ENCODE peak calls at places on chromosomes 11 and 22, in ten cellular contexts. R is head of caudate nucleus; E is NCI-H748 treated with DMSO at 0.1 percent for 48 hours; A is WTC11; Y is GOT3; G is NCI-H2081; M is stimulated activated CD8-positive, alpha-beta memory T cell treated with anti-CD3 and anti-CD28 coated beads, Interleukin-2, amount 100 ng/mL, for 48 hours; J is NCI-H1092; P is H9; W is activated gamma-delta T cell. Q is an unnamed sample.

GRCh38 chr11:111730031-111730430 is 36.2 kb downstream of the PPP2R1B start:
- DNase-seq in R (no peak), E (no peak), A (no peak), Y (no peak), G (no peak), M (no peak), J (no peak), P (no peak), W (no peak), Q (no peak)

GRCh38 chr22:19941365-19942070 is at the start of the genes COMT and TXNRD2:
- DNase-seq in R (peak), E (no peak), A (peak), Y (no peak), G (peak), M (peak), J (peak), P (no peak), W (peak), Q (peak)

GRCh38 chr11:72924568-72925190 is 110.5 kb downstream of the ATG16L2 start:
- DNase-seq in R (no peak), E (peak), A (no peak), Y (no peak), G (no peak), M (no peak), J (no peak), P (no peak), W (no peak), Q (peak)

GRCh38 chr11:17428261-17428660 is 39.8 kb upstream of the KCNJ11 start:
- DNase-seq in R (no peak), E (no peak), A (no peak), Y (no peak), G (no peak), M (no peak), J (no peak), P (no peak), W (no peak), Q (no peak)

GRCh38 chr22:44305888-44306287 is 6.9 kb downstream of the SHISAL1 start:
- DNase-seq in R (no peak), E (no peak), A (no peak), Y (no peak), G (no peak), M (no peak), J (no peak), P (no peak), W (no peak), Q (no peak)

GRCh38 chr22:17159504-17159951 is 451 bp upstream of the HDHD5 start:
- DNase-seq in R (peak), E (no peak), A (no peak), Y (no peak), G (peak), M (peak), J (peak), P (no peak), W (no peak), Q (peak)

GRCh38 chr11:122666743-122667142 is 11.2 kb downstream of the UBASH3B start:
- DNase-seq in R (no peak), E (no peak), A (no peak), Y (no peak), G (no peak), M (no peak), J (no peak), P (no peak), W (no peak), Q (no peak)

GRCh38 chr11:85970593-85970992 is 98.3 kb downstream of the PICALM start:
- DNase-seq in R (no peak), E (no peak), A (no peak), Y (no peak), G (no peak), M (no peak), J (no peak), P (no peak), W (no peak), Q (no peak)

GRCh38 chr22:44671742-44672141 is 30.3 kb upstream of the PRR5 start:
- DNase-seq in R (no peak), E (no peak), A (no peak), Y (no peak), G (no peak), M (no peak), J (no peak), P (no peak), W (no peak), Q (no peak)

GRCh38 chr11:66904055-66904454 is 47.2 kb downstream of the LRFN4 start:
- DNase-seq in R (no peak), E (no peak), A (no peak), Y (no peak), G (no peak), M (no peak), J (no peak), P (no peak), W (no peak), Q (peak)

GRCh38 chr11:8033312-8033715 is 46.2 kb downstream of the EIF3F start:
- DNase-seq in R (peak), E (peak), A (peak), Y (peak), G (peak), M (peak), J (peak), P (peak), W (no peak), Q (peak)

GRCh38 chr11:17611049-17611448 is 64.0 kb downstream of the OTOG start:
- DNase-seq in R (peak), E (no peak), A (no peak), Y (no peak), G (no peak), M (no peak), J (no peak), P (no peak), W (no peak), Q (no peak)

GRCh38 chr22:48578138-48579034 is 1249.3 kb downstream of the BRD1 start:
- DNase-seq in R (peak), E (no peak), A (no peak), Y (no peak), G (no peak), M (no peak), J (no peak), P (no peak), W (no peak), Q (no peak)

GRCh38 chr11:9459573-9460321 is 1.1 kb upstream of the ZNF143 start:
- DNase-seq in R (peak), E (peak), A (no peak), Y (no peak), G (peak), M (no peak), J (no peak), P (no peak), W (no peak), Q (peak)

GRCh38 chr11:61923166-61924015 is 6.0 kb upstream of the RAB3IL1 start:
- DNase-seq in R (no peak), E (no peak), A (peak), Y (no peak), G (no peak), M (no peak), J (no peak), P (peak), W (no peak), Q (peak)

GRCh38 chr11:21723681-21724080 is 469.2 kb upstream of the ANO5 start:
- DNase-seq in R (no peak), E (peak), A (no peak), Y (no peak), G (peak), M (no peak), J (no peak), P (no peak), W (no peak), Q (no peak)

GRCh38 chr11:44244649-44245308 is 65.2 kb downstream of the ALX4 start:
- DNase-seq in R (no peak), E (no peak), A (no peak), Y (no peak), G (no peak), M (no peak), J (no peak), P (no peak), W (no peak), Q (no peak)

GRCh38 chr11:27868226-27868625 is 168.0 kb upstream of the BDNF start:
- DNase-seq in R (no peak), E (no peak), A (no peak), Y (no peak), G (no peak), M (no peak), J (no peak), P (no peak), W (no peak), Q (no peak)

GRCh38 chr11:27820249-27820648 is 120.0 kb upstream of the BDNF start:
- DNase-seq in R (no peak), E (no peak), A (no peak), Y (no peak), G (no peak), M (no peak), J (no peak), P (no peak), W (no peak), Q (no peak)

GRCh38 chr11:66339163-66339675 is 3.0 kb upstream of the RIN1 start:
- DNase-seq in R (no peak), E (no peak), A (no peak), Y (no peak), G (no peak), M (no peak), J (no peak), P (no peak), W (no peak), Q (no peak)

GRCh38 chr22:27452245-27452644 is 349.3 kb downstream of the MN1 start:
- DNase-seq in R (no peak), E (no peak), A (no peak), Y (no peak), G (no peak), M (no peak), J (no peak), P (no peak), W (no peak), Q (no peak)

GRCh38 chr11:76808996-76809395 is 25.8 kb downstream of the TSKU start:
- DNase-seq in R (no peak), E (no peak), A (no peak), Y (no peak), G (no peak), M (no peak), J (no peak), P (no peak), W (no peak), Q (no peak)

GRCh38 chr11:12359761-12360160 is 17.6 kb upstream of the PARVA start:
- DNase-seq in R (no peak), E (no peak), A (no peak), Y (no peak), G (no peak), M (no peak), J (no peak), P (no peak), W (no peak), Q (no peak)

GRCh38 chr11:60985991-60986915 is 14.8 kb downstream of the CD6 start:
- DNase-seq in R (no peak), E (no peak), A (no peak), Y (no peak), G (no peak), M (peak), J (no peak), P (no peak), W (peak), Q (peak)

GRCh38 chr22:33657670-33658069 is 262.6 kb downstream of the LARGE1 start:
- DNase-seq in R (no peak), E (no peak), A (no peak), Y (no peak), G (no peak), M (no peak), J (no peak), P (no peak), W (no peak), Q (no peak)

GRCh38 chr11:61730222-61730994 is 22.0 kb upstream of the MYRF start:
- DNase-seq in R (no peak), E (peak), A (no peak), Y (no peak), G (peak), M (no peak), J (peak), P (no peak), W (no peak), Q (peak)

GRCh38 chr11:62788991-62789390 is 1.8 kb downstream of the TMEM179B start:
- DNase-seq in R (no peak), E (no peak), A (no peak), Y (no peak), G (no peak), M (no peak), J (no peak), P (peak), W (no peak), Q (no peak)

GRCh38 chr11:11366793-11367192 is 13.7 kb upstream of the CSNK2A3 start:
- DNase-seq in R (no peak), E (no peak), A (no peak), Y (no peak), G (no peak), M (no peak), J (no peak), P (no peak), W (no peak), Q (peak)

GRCh38 chr11:118612378-118612777 is 5.0 kb downstream of the PHLDB1 start:
- DNase-seq in R (no peak), E (no peak), A (peak), Y (no peak), G (no peak), M (no peak), J (no peak), P (peak), W (no peak), Q (no peak)

GRCh38 chr11:61815790-61816735 is 740 bp downstream of the FADS1 start:
- DNase-seq in R (peak), E (peak), A (peak), Y (no peak), G (peak), M (peak), J (peak), P (peak), W (peak), Q (no peak)

GRCh38 chr22:21047730-21048129 is 2.0 kb downstream of the LRRC74B start:
- DNase-seq in R (no peak), E (no peak), A (no peak), Y (no peak), G (no peak), M (no peak), J (peak), P (no peak), W (no peak), Q (no peak)

GRCh38 chr11:44568706-44569473 is 3.4 kb downstream of the CD82 start:
- DNase-seq in R (peak), E (no peak), A (no peak), Y (peak), G (no peak), M (peak), J (no peak), P (no peak), W (peak), Q (peak)

GRCh38 chr11:94602430-94603372 is 35.5 kb downstream of the PIWIL4 start:
- DNase-seq in R (peak), E (no peak), A (peak), Y (no peak), G (no peak), M (peak), J (no peak), P (no peak), W (no peak), Q (peak)